ENCODE peak calls at places on chromosomes 4 and X, in eight cellular contexts. Q is small intestine, N is Panc1, J is OCI-LY7, O is stomach, I is right lobe of liver, G is left ventricle myocardium inferior, H is lung. C is an unnamed sample.

GRCh38 chr4:38060829-38061431 is 100.7 kb downstream of the PTTG2 start:
- DNase-seq in Q (no peak), N (no peak), J (no peak), O (no peak), I (no peak), G (no peak), H (no peak), C (no peak)

GRCh38 chr4:175536852-175537453 is 275.1 kb downstream of the GPM6A start:
- DNase-seq in Q (peak), N (peak), J (peak), O (no peak), I (no peak), G (no peak), H (no peak), C (no peak)

GRCh38 chr4:140943486-140943885 is 187.3 kb upstream of the TBC1D9 start:
- DNase-seq in Q (no peak), N (no peak), J (no peak), O (no peak), I (no peak), G (no peak), H (no peak), C (no peak)

GRCh38 chr4:109078724-109079123 is 223.7 kb downstream of the COL25A1 start:
- DNase-seq in Q (no peak), N (no peak), J (no peak), O (no peak), I (no peak), G (no peak), H (no peak), C (no peak)

GRCh38 chr4:25861422-25861926 is 1.3 kb downstream of the SEL1L3 start:
- DNase-seq in Q (peak), N (no peak), J (peak), O (no peak), I (no peak), G (no peak), H (no peak), C (peak)

GRCh38 chrX:14864626-14865025 is 8.2 kb downstream of the FANCB start:
- DNase-seq in Q (no peak), N (no peak), J (no peak), O (no peak), I (no peak), G (no peak), H (no peak), C (no peak)

GRCh38 chrX:151488677-151489076 is 74.8 kb upstream of the PASD1 start:
- DNase-seq in Q (no peak), N (no peak), J (peak), O (no peak), I (no peak), G (no peak), H (no peak), C (peak)

GRCh38 chr4:7999695-8000094 is 60.0 kb upstream of the AFAP1 start:
- DNase-seq in Q (no peak), N (no peak), J (no peak), O (no peak), I (no peak), G (no peak), H (no peak), C (no peak)

GRCh38 chrX:154714925-154715324 is 36.0 kb downstream of the GAB3 start:
- DNase-seq in Q (peak), N (no peak), J (peak), O (no peak), I (no peak), G (no peak), H (no peak), C (peak)

GRCh38 chr4:129455462-129455861 is 359.5 kb downstream of the C4orf33 start:
- DNase-seq in Q (no peak), N (no peak), J (no peak), O (no peak), I (no peak), G (no peak), H (no peak), C (no peak)

GRCh38 chr4:11480683-11481082 is 52.0 kb upstream of the HS3ST1 start:
- DNase-seq in Q (no peak), N (no peak), J (no peak), O (no peak), I (no peak), G (no peak), H (peak), C (no peak)

GRCh38 chr4:37615720-37616063 is 70.5 kb downstream of the RELL1 start:
- DNase-seq in Q (no peak), N (no peak), J (no peak), O (no peak), I (no peak), G (no peak), H (no peak), C (no peak)

GRCh38 chr4:3436048-3436797 is 5.5 kb upstream of the HGFAC start:
- DNase-seq in Q (no peak), N (no peak), J (no peak), O (no peak), I (no peak), G (no peak), H (no peak), C (no peak)

GRCh38 chrX:100600340-100600739 is 15.6 kb downstream of the TNMD start:
- DNase-seq in Q (peak), N (no peak), J (no peak), O (no peak), I (no peak), G (no peak), H (no peak), C (no peak)

GRCh38 chrX:48894891-48895290 is 2.7 kb downstream of the TIMM17B start:
- DNase-seq in Q (no peak), N (no peak), J (no peak), O (no peak), I (no peak), G (no peak), H (no peak), C (no peak)

GRCh38 chr4:90099795-90100194 is 27.4 kb upstream of the CCSER1 start:
- DNase-seq in Q (no peak), N (no peak), J (no peak), O (no peak), I (no peak), G (no peak), H (no peak), C (no peak)

GRCh38 chr4:6561173-6561516 is 13.8 kb upstream of the MAN2B2 start:
- DNase-seq in Q (no peak), N (no peak), J (no peak), O (no peak), I (no peak), G (no peak), H (no peak), C (no peak)

GRCh38 chr4:169921237-169921636 is 105.0 kb downstream of the MFAP3L start:
- DNase-seq in Q (no peak), N (no peak), J (no peak), O (no peak), I (no peak), G (no peak), H (no peak), C (no peak)

GRCh38 chr4:48139688-48140087 is 5.6 kb upstream of the TXK start:
- DNase-seq in Q (no peak), N (no peak), J (no peak), O (no peak), I (no peak), G (no peak), H (no peak), C (peak)

GRCh38 chr4:80014531-80014930 is 58.5 kb downstream of the ANTXR2 start:
- DNase-seq in Q (no peak), N (no peak), J (no peak), O (no peak), I (no peak), G (no peak), H (no peak), C (no peak)

GRCh38 chr4:120769227-120769626 is 153.3 kb downstream of the PRDM5 start:
- DNase-seq in Q (no peak), N (no peak), J (no peak), O (no peak), I (no peak), G (no peak), H (no peak), C (no peak)

GRCh38 chrX:7941390-7942042 is 14.3 kb upstream of the PNPLA4 start:
- DNase-seq in Q (peak), N (no peak), J (peak), O (no peak), I (no peak), G (no peak), H (no peak), C (no peak)

GRCh38 chrX:151175283-151176062 is 911 bp upstream of the GPR50 start:
- DNase-seq in Q (no peak), N (no peak), J (no peak), O (no peak), I (no peak), G (no peak), H (no peak), C (no peak)

GRCh38 chr4:158322119-158322518 is 111.8 kb downstream of the TMEM144 start:
- DNase-seq in Q (peak), N (no peak), J (no peak), O (no peak), I (no peak), G (no peak), H (no peak), C (no peak)

GRCh38 chr4:26141101-26141830 is 179.5 kb upstream of the RBPJ start:
- DNase-seq in Q (no peak), N (no peak), J (no peak), O (no peak), I (no peak), G (peak), H (no peak), C (no peak)

GRCh38 chr4:66613591-66613990 is 931.7 kb downstream of the CENPC start:
- DNase-seq in Q (no peak), N (no peak), J (no peak), O (no peak), I (no peak), G (no peak), H (no peak), C (no peak)

GRCh38 chr4:83071116-83071515 is 36.1 kb downstream of the COPS4 start:
- DNase-seq in Q (no peak), N (no peak), J (no peak), O (no peak), I (no peak), G (no peak), H (no peak), C (no peak)

GRCh38 chr4:139175647-139176298 is 1.2 kb downstream of the ELF2 start:
- DNase-seq in Q (no peak), N (no peak), J (no peak), O (no peak), I (no peak), G (no peak), H (no peak), C (no peak)

GRCh38 chr4:184762100-184762499 is 28.2 kb upstream of the CENPU start:
- DNase-seq in Q (peak), N (no peak), J (peak), O (no peak), I (no peak), G (no peak), H (no peak), C (peak)

GRCh38 chr4:5247735-5248134 is 196.5 kb downstream of the STK32B start:
- DNase-seq in Q (no peak), N (no peak), J (no peak), O (no peak), I (no peak), G (no peak), H (no peak), C (no peak)

GRCh38 chr4:12146349-12146748 is 717.7 kb upstream of the HS3ST1 start:
- DNase-seq in Q (no peak), N (no peak), J (no peak), O (no peak), I (no peak), G (no peak), H (no peak), C (no peak)

GRCh38 chr4:2570551-2571222 is 34.2 kb downstream of the FAM193A start:
- DNase-seq in Q (no peak), N (no peak), J (no peak), O (no peak), I (no peak), G (peak), H (no peak), C (peak)

GRCh38 chr4:77022581-77023133 is 53.1 kb downstream of the CCNI start:
- DNase-seq in Q (no peak), N (no peak), J (no peak), O (no peak), I (no peak), G (no peak), H (no peak), C (no peak)

GRCh38 chr4:147829401-147830101 is 97.7 kb downstream of the ARHGAP10 start:
- DNase-seq in Q (no peak), N (no peak), J (no peak), O (peak), I (no peak), G (peak), H (no peak), C (no peak)

GRCh38 chr4:77047037-77047436 is 28.8 kb downstream of the CCNI start:
- DNase-seq in Q (peak), N (no peak), J (peak), O (no peak), I (no peak), G (no peak), H (no peak), C (no peak)

GRCh38 chr4:85964298-85964697 is 395.6 kb downstream of the MAPK10 start:
- DNase-seq in Q (peak), N (no peak), J (no peak), O (no peak), I (no peak), G (no peak), H (no peak), C (no peak)

GRCh38 chr4:156329779-156330178 is 376.1 kb upstream of the CTSO start:
- DNase-seq in Q (peak), N (no peak), J (no peak), O (no peak), I (no peak), G (no peak), H (no peak), C (no peak)

GRCh38 chr4:25060179-25060578 is 29.4 kb upstream of the LGI2 start:
- DNase-seq in Q (no peak), N (no peak), J (no peak), O (no peak), I (no peak), G (no peak), H (no peak), C (no peak)

GRCh38 chr4:56799291-56799823 is 22.1 kb downstream of the SPINK2 start:
- DNase-seq in Q (no peak), N (no peak), J (no peak), O (no peak), I (no peak), G (no peak), H (no peak), C (no peak)
- H3K27ac ChIP-seq in Q (no peak), N (no peak), J (no peak), O (peak), I (no peak), G (peak), H (no peak), C (peak)

DNA sequence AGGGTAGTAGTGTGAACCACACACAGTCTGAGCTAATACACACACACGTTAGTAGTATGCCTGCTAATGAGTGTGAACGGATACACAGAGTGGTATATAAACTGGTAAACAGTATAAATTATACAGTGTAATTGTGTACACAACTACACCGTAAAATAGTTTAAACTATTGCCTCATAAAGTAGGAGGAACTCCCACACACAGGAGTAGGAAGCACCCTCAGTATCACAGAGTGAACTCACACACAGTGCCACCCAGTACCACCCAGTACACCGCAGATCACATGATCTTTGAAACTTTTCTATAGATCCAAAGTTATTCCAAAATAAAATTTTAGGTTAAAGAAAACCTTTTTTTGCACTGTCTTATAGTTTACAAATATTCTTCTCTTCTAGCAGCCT is 275.1 kb downstream of the ADGRA3 start:
- DNase-seq in Q (no peak), N (no peak), J (no peak), O (no peak), I (no peak), G (no peak), H (no peak), C (no peak)
- H3K27ac ChIP-seq in Q (no peak), N (no peak), J (no peak), O (no peak), I (no peak), G (no peak), H (no peak), C (no peak)

DNA sequence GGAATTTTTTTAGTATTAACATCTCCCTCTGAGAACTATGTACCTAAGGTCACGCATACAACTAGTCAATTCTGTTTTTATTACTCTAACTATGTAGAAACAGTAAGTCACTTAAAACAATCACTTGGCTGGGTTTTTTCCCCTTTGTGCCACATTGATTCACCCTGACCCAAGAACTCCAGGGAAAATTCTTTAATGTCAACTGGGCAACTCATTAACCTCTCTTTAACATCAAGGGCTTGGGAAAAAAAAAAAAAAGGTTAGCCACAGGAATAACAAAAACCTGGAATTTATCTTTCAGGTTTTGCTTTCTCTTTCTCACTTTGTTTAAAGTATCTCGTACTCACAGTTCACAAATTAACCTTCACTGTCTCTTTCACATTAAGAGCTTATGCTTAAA is 8.1 kb downstream of the RPL9 start:
- DNase-seq in Q (no peak), N (no peak), J (no peak), O (no peak), I (no peak), G (no peak), H (no peak), C (no peak)
- H3K27ac ChIP-seq in Q (no peak), N (no peak), J (no peak), O (no peak), I (peak), G (no peak), H (no peak), C (no peak)

GRCh38 chrX:124393659-124394058 is 47.3 kb downstream of the SH2D1A start:
- DNase-seq in Q (no peak), N (no peak), J (no peak), O (no peak), I (no peak), G (no peak), H (no peak), C (no peak)

GRCh38 chrX:124393238-124393637 is 46.9 kb downstream of the SH2D1A start:
- DNase-seq in Q (no peak), N (no peak), J (no peak), O (no peak), I (no peak), G (no peak), H (no peak), C (no peak)

GRCh38 chrX:124386401-124386800 is 40.0 kb downstream of the SH2D1A start:
- DNase-seq in Q (no peak), N (no peak), J (no peak), O (no peak), I (no peak), G (no peak), H (no peak), C (no peak)

GRCh38 chrX:124392794-124393193 is 46.4 kb downstream of the SH2D1A start:
- DNase-seq in Q (no peak), N (no peak), J (no peak), O (no peak), I (no peak), G (no peak), H (no peak), C (no peak)

GRCh38 chrX:124388562-124388961 is 42.2 kb downstream of the SH2D1A start:
- DNase-seq in Q (peak), N (peak), J (peak), O (peak), I (no peak), G (no peak), H (peak), C (peak)
- H3K27ac ChIP-seq in Q (no peak), N (no peak), J (peak), O (no peak), I (no peak), G (no peak), H (no peak), C (no peak)

GRCh38 chr4:88378691-88379559 is at the start of gene HERC6:
- DNase-seq in Q (peak), N (peak), J (peak), O (peak), I (peak), G (peak), H (peak), C (peak)
- H3K27ac ChIP-seq in Q (peak), N (peak), J (no peak), O (peak), I (peak), G (peak), H (peak), C (peak)

DNA sequence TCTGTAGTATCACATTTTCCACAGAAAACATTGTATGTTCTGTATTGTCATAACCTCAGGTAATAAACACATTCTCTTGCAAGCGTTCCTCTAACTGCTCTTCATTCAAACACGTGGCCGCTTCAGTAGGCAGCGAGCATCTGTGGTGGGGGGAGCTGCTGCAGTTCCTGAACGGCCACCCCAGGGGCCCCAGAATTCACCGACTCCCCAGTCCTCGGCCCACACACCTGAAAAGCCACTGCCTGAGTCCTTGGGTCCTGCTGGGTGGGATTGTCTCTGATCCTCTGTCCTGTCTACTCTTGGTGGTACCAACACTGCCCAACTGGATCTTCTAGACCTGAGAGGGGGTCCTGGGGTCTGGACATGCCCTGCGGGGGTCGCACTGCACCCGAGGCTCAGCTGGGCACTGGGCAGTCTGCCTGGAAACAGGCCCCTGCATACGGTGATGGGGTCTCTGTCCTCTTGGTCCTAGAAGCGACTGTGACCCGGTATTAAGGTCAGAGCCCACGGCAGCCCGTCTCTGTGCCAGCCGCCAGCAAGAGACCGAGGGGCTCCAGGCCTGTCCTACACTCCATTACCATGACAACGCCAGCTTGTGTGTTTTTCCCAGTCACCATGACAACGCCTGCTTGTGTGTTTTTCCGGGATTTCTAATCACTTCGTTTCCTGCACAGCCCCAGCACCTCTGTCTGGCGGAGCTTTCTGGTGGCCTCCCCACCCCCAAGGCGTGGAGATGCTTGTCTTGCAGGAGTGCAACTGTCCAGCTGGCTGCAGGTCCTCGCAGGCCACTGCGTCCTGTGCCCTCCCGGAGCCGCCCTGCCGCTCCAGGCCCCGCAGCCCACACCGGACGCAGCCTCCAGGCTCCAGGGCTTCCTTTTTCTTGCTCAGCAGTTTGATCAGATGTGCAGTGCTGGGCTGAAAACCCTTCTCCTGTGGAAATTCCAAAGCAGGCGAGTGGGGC is 16.0 kb downstream of the CTBP1 start:
- DNase-seq in Q (no peak), N (no peak), J (no peak), O (no peak), I (peak), G (peak), H (no peak), C (no peak)
- H3K27ac ChIP-seq in Q (peak), N (no peak), J (no peak), O (no peak), I (no peak), G (peak), H (no peak), C (no peak)

GRCh38 chrX:10574663-10575062 is 45.7 kb downstream of the MID1 start:
- DNase-seq in Q (peak), N (no peak), J (no peak), O (no peak), I (no peak), G (no peak), H (no peak), C (no peak)
- H3K27ac ChIP-seq in Q (no peak), N (peak), J (no peak), O (no peak), I (peak), G (no peak), H (no peak), C (no peak)

DNA sequence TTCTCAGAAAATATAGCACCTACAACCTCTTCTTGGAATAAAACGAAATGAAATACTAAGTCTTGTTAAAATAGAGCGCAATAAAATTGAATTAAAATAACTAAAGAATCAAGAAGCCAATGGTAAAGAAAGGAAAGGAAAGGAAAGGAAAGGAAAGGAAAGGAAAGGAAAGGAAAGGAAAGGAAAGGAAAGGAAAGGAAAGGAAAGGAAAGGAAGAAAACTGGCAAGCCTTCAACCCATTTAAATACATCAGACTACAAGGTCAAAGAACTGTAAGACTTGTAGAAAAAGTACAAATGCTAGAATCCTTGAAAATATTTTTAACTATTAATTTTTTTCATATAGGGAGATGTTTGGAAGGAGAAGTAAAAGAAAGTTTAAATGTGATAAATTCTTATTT is 372.1 kb downstream of the IQCM start:
- DNase-seq in Q (no peak), N (no peak), J (no peak), O (no peak), I (no peak), G (no peak), H (no peak), C (no peak)
- H3K27ac ChIP-seq in Q (no peak), N (no peak), J (no peak), O (no peak), I (no peak), G (no peak), H (no peak), C (no peak)